ENCODE peak calls at places on chromosomes 2 and 18, in eight cellular contexts. P is uterus, Y is heart left ventricle, A is Peyer's patch, L is ovary, T is spleen, V is body of pancreas, O is A549. G is an unnamed sample. For H3K4me1, the result is how much of the 10 kb centered on the place peaks cover.

GRCh38 chr18:27483266-27483665 is 298.2 kb upstream of the CHST9 start:
- DNase-seq in T (no peak), A (no peak), P (no peak), V (no peak), O (no peak), Y (no peak), L (no peak), G (no peak)

GRCh38 chr2:136765256-136765735 is at the start of gene THSD7B:
- DNase-seq in O (no peak), T (no peak), L (no peak), A (no peak), Y (no peak), P (no peak), V (no peak), G (peak)

GRCh38 chr2:200172944-200173481 is 133.5 kb upstream of the SPATS2L start:
- DNase-seq in Y (no peak), V (no peak), P (no peak), O (no peak), A (no peak), T (no peak), L (no peak), G (no peak)

GRCh38 chr18:49849331-49850217 is 36.2 kb upstream of the ACAA2 start:
- DNase-seq in T (no peak), V (peak), O (peak), A (no peak), L (peak), Y (peak), P (no peak), G (no peak)

GRCh38 chr2:228801451-228801850 is 469.6 kb downstream of the PID1 start:
- DNase-seq in T (no peak), P (no peak), A (no peak), V (no peak), L (no peak), O (no peak), Y (no peak), G (no peak)

GRCh38 chr2:176161817-176162626 is 4.9 kb downstream of the HOXD3 start:
- DNase-seq in T (no peak), O (no peak), L (no peak), V (no peak), P (no peak), A (no peak), Y (no peak), G (no peak)

GRCh38 chr2:142975239-142975638 is 97.8 kb downstream of the KYNU start:
- DNase-seq in P (no peak), Y (no peak), O (no peak), L (no peak), V (no peak), A (no peak), T (no peak), G (no peak)

GRCh38 chr2:231378028-231378722 is 17.3 kb upstream of the B3GNT7 start:
- DNase-seq in V (peak), A (no peak), L (no peak), P (no peak), O (no peak), Y (no peak), T (no peak), G (no peak)

GRCh38 chr2:39954346-39954745 is 175.3 kb upstream of the THUMPD2 start:
- DNase-seq in L (no peak), V (no peak), Y (no peak), T (no peak), P (no peak), O (no peak), A (no peak), G (no peak)

GRCh38 chr2:161166538-161167409 is 6.5 kb downstream of the TANK start:
- DNase-seq in O (no peak), L (no peak), Y (no peak), V (no peak), A (no peak), P (no peak), T (no peak), G (no peak)

GRCh38 chr18:63119647-63120046 is 199.9 kb downstream of the BCL2 start:
- DNase-seq in T (no peak), L (no peak), Y (peak), A (no peak), P (no peak), V (no peak), O (peak), G (peak)

GRCh38 chr18:26225022-26225693 is 1.1 kb upstream of the TAF4B start:
- DNase-seq in L (no peak), T (no peak), O (no peak), Y (no peak), A (no peak), P (no peak), V (no peak), G (no peak)

GRCh38 chr2:33552758-33553461 is 46.2 kb downstream of the FAM98A start:
- DNase-seq in V (peak), L (no peak), Y (no peak), A (no peak), T (no peak), P (no peak), O (no peak), G (peak)

GRCh38 chr2:132974477-132975050 is 304.6 kb upstream of the LYPD1 start:
- DNase-seq in T (no peak), O (no peak), V (no peak), A (no peak), P (no peak), Y (no peak), L (no peak), G (no peak)

GRCh38 chr2:203782262-203782976 is 76.0 kb downstream of the CD28 start:
- DNase-seq in Y (peak), T (no peak), A (no peak), O (peak), P (no peak), L (no peak), V (peak), G (no peak)

GRCh38 chr18:57497372-57498294 is 62.5 kb downstream of the ONECUT2 start:
- DNase-seq in Y (no peak), T (no peak), P (no peak), O (no peak), V (no peak), A (no peak), L (no peak), G (no peak)

GRCh38 chr2:233082222-233082933 is 22.2 kb downstream of the INPP5D start:
- DNase-seq in O (no peak), P (no peak), Y (no peak), T (no peak), L (no peak), A (peak), V (no peak), G (no peak)

GRCh38 chr2:55108456-55108855 is 58.2 kb upstream of the RTN4 start:
- DNase-seq in Y (no peak), V (no peak), O (no peak), T (no peak), L (no peak), P (no peak), A (no peak), G (no peak)

GRCh38 chr2:145961846-145962245 is 1441.9 kb upstream of the ZEB2 start:
- DNase-seq in Y (no peak), P (no peak), A (no peak), O (no peak), T (no peak), V (no peak), L (no peak), G (no peak)

GRCh38 chr2:61175036-61175435 is 13.0 kb downstream of the C2orf74 start:
- DNase-seq in P (no peak), L (no peak), T (no peak), V (no peak), O (no peak), Y (no peak), A (no peak), G (no peak)

GRCh38 chr2:32712870-32713269 is 85.0 kb downstream of the TTC27 start:
- DNase-seq in V (no peak), A (no peak), L (no peak), P (no peak), Y (peak), O (no peak), T (no peak), G (no peak)

GRCh38 chr2:216315817-216316603 is 56.3 kb downstream of the MARCHF4 start:
- DNase-seq in O (peak), V (no peak), Y (no peak), P (no peak), L (no peak), A (no peak), T (no peak), G (peak)

GRCh38 chr2:156340818-156341481 is 8.4 kb upstream of the NR4A2 start:
- DNase-seq in V (peak), L (no peak), P (no peak), T (peak), A (peak), Y (no peak), O (no peak), G (no peak)

GRCh38 chr18:72866901-72867701 is 686 bp downstream of the NETO1 start:
- DNase-seq in O (no peak), P (no peak), A (no peak), Y (no peak), T (peak), L (no peak), V (no peak), G (no peak)

GRCh38 chr18:10057808-10058791 is 144.3 kb downstream of the VAPA start:
- DNase-seq in Y (no peak), T (no peak), L (no peak), O (no peak), V (peak), A (no peak), P (peak), G (no peak)

GRCh38 chr2:94980406-94980805 is 45.1 kb upstream of the MAL start:
- DNase-seq in T (no peak), L (no peak), Y (no peak), P (no peak), O (no peak), V (no peak), A (no peak), G (no peak)

GRCh38 chr2:45821558-45822271 is 170.2 kb downstream of the PRKCE start:
- DNase-seq in A (no peak), Y (peak), P (peak), T (no peak), O (peak), V (peak), L (peak), G (peak)

GRCh38 chr2:12501469-12502147 is 215.1 kb upstream of the TRIB2 start:
- DNase-seq in V (peak), A (peak), L (no peak), O (no peak), P (peak), T (peak), Y (peak), G (no peak)

GRCh38 chr2:5849596-5849995 is 157.4 kb downstream of the SOX11 start:
- DNase-seq in T (no peak), O (no peak), L (no peak), V (no peak), P (no peak), A (no peak), Y (no peak), G (no peak)

GRCh38 chr18:22822024-22822423 is 111.1 kb upstream of the RBBP8 start:
- DNase-seq in O (no peak), V (no peak), A (no peak), P (no peak), Y (no peak), L (no peak), T (no peak), G (no peak)

GRCh38 chr2:95284886-95285541 is 10.8 kb downstream of the PROM2 start:
- DNase-seq in P (no peak), L (no peak), Y (no peak), O (no peak), A (no peak), T (no peak), V (no peak), G (no peak)

GRCh38 chr2:217160978-217161973 is 301.4 kb upstream of the TNP1 start:
- DNase-seq in Y (peak), V (no peak), P (peak), L (no peak), O (no peak), T (no peak), A (no peak), G (no peak)

GRCh38 chr18:49340446-49340845 is 120.0 kb downstream of the DYM start:
- DNase-seq in A (no peak), T (no peak), L (no peak), P (no peak), O (no peak), Y (no peak), V (no peak), G (no peak)

GRCh38 chr2:156385242-156385641 is 50.9 kb upstream of the GPD2 start:
- DNase-seq in Y (no peak), V (no peak), O (no peak), T (no peak), A (no peak), P (no peak), L (no peak), G (no peak)

GRCh38 chr2:232339121-232340081 is 39.1 kb upstream of the ALPP start:
- DNase-seq in A (no peak), V (no peak), Y (no peak), L (peak), T (peak), P (no peak), O (no peak), G (no peak)

GRCh38 chr18:44818148-44818547 is 137.5 kb downstream of the SETBP1 start:
- DNase-seq in L (no peak), T (no peak), A (peak), V (no peak), Y (no peak), P (no peak), O (no peak), G (no peak)

GRCh38 chr2:240731327-240731626 is 39.6 kb downstream of the AQP12A start:
- DNase-seq in A (no peak), O (no peak), P (no peak), V (no peak), T (no peak), L (no peak), Y (no peak), G (no peak)

GRCh38 chr2:219714681-219715080 is 87.3 kb downstream of the SLC4A3 start:
- DNase-seq in O (no peak), A (no peak), Y (no peak), V (no peak), L (no peak), P (no peak), T (no peak), G (no peak)

GRCh38 chr2:40592223-40592622 is 140.3 kb upstream of the SLC8A1 start:
- DNase-seq in P (no peak), O (no peak), V (no peak), Y (no peak), A (no peak), T (no peak), L (no peak), G (no peak)

DNA sequence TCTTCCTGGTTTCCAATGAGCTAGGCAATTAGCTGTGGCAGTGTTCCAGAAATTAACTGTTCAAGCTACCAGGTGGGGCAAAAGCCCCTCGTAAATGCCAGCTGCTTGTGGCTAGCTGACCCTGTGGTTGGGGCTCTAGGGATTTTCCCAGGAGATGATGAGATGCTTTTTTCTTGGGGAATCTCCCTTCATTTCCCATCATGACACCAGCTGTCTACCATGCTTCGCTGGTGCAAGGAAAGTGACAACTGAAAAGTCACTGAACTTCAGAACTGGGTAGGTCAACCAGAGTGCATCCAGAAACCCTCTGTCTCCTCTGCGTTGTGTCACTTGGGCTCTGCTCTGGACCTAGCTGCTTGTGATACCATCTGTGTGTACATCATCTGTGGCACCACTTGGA is 386.5 kb upstream of the DCC start:
- DNase-seq in L (no peak), Y (no peak), A (no peak), V (no peak), P (no peak), O (no peak), T (no peak), G (no peak)
- TF ChIP-seq POLR2A in L (no peak), Y (no peak), A (no peak), V (no peak), P (no peak), O (no peak), T (no peak), G (no peak)

GRCh38 chr2:179579744-179580143 is 281.7 kb downstream of the ZNF385B start:
- DNase-seq in P (no peak), V (peak), A (no peak), L (no peak), T (no peak), O (no peak), Y (no peak), G (no peak)

GRCh38 chr2:179580378-179581146 is 280.9 kb downstream of the ZNF385B start:
- DNase-seq in Y (peak), L (no peak), O (no peak), T (no peak), P (no peak), V (peak), A (no peak), G (peak)

GRCh38 chr2:179578171-179578916 is 283.1 kb downstream of the ZNF385B start:
- DNase-seq in O (no peak), A (no peak), P (no peak), Y (no peak), V (no peak), T (no peak), L (no peak), G (no peak)

GRCh38 chr2:179584760-179585159 is 276.7 kb downstream of the ZNF385B start:
- DNase-seq in O (no peak), V (no peak), L (no peak), T (no peak), Y (no peak), A (no peak), P (no peak), G (no peak)

GRCh38 chr2:179581605-179582004 is 279.8 kb downstream of the ZNF385B start:
- DNase-seq in A (no peak), T (no peak), Y (no peak), L (no peak), P (no peak), O (no peak), V (no peak), G (no peak)
- H3K4me1 ChIP-seq in A (under half), T (under half), Y (under half), L (under half), P (under half), O (under half), V (under half), G (under half)

DNA sequence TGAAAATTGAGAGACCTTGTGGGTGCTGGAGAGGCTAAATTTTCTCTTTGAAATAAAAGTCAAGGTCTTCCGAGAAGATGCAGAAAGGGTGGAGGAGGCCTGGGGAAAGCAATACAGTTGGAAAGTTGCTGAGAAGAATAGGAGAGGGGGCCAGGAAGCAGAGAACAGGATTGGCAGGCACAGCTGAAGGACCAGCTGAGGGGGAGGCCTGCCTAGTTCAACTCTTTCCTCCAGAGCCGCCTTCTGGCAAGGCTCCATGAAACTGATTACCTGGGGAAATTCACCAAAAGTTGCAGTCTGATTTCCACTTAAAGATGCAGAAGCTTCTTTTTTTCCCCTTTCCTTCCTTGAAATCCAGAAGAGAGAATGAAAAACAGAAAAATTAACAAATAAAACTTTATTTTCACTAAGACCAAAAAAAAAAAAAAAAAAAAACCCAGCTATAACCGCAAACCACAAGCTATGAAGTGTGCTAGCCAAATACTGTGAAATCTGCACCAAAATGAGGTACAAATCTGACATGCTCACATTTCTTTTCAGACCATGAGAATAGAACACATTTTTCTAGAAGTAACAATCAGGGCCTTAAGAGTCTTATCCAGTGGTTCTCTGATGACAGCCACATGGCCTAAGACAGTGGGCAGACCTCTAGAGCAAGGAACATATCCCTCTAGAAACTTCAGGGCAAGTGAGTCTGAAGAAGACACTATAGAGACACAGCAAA is 316.8 kb downstream of the MYCN start:
- DNase-seq in V (no peak), P (no peak), Y (no peak), O (no peak), L (no peak), A (no peak), T (no peak), G (no peak)
- H3K27ac ChIP-seq in V (no peak), P (no peak), Y (no peak), O (no peak), L (no peak), A (no peak), T (no peak), G (no peak)

GRCh38 chr18:2983296-2983695 is 29.6 kb downstream of the LPIN2 start:
- DNase-seq in P (no peak), L (no peak), O (no peak), A (no peak), T (no peak), Y (no peak), V (no peak), G (no peak)

GRCh38 chr18:2979871-2980606 is 32.9 kb downstream of the LPIN2 start:
- DNase-seq in T (no peak), V (no peak), O (no peak), Y (no peak), L (no peak), P (no peak), A (peak), G (peak)

GRCh38 chr18:2980607-2980923 is 32.4 kb downstream of the LPIN2 start:
- DNase-seq in V (no peak), A (peak), P (no peak), O (no peak), Y (no peak), L (no peak), T (no peak), G (no peak)

GRCh38 chr18:2982452-2983172 is 30.3 kb downstream of the LPIN2 start:
- DNase-seq in P (no peak), L (no peak), Y (no peak), O (no peak), T (no peak), V (peak), A (no peak), G (peak)

GRCh38 chr18:2981212-2981728 is 31.7 kb downstream of the LPIN2 start:
- DNase-seq in O (peak), A (no peak), P (no peak), T (no peak), V (no peak), L (no peak), Y (no peak), G (no peak)
- TF ChIP-seq POLR2A in O (no peak), A (peak), P (no peak), T (no peak), V (no peak), L (no peak), Y (no peak), G (no peak)

DNA sequence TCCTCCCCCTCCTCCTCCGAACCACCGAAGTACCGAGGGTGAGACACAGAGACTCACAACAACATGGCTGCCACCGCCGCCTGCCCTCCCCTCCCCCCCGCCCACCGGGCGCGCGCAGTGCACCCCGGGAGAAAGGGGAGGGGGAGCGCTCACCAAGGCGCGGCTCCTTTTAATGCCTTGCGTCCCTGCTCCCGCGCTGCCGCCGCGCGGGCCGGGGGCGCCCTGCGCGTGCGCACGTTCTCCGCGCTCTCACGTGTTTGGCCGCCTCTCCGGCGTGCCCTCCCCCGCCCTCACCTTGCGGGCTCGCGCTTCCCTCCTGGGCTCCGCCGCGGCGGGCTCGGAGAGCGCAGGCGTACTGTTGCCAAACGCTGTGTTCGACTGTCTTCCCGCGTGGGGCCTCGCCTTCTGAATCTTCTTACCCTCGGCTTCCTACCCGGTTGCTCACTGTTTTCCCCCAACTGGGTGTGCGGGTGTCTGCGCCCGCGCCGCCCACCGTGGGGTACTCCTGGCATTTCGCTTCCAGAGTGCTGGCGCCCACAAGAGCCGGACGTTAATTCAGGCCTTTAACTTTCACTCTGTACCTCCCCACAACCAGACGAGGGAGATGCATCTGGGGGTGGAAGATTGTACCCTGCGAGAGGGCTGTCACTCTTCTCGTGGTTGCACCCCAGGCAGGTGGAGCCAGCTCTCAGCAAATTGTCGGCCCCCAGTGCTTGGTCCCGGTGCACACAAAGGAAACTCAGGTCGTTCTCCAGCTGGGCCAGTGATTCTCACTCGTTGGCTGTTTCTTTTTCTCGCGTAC is at the start of gene PUM2:
- DNase-seq in A (peak), V (peak), P (peak), O (peak), L (peak), Y (peak), T (peak), G (peak)
- H3K4me1 ChIP-seq in A (under half), V (under half), P (under half), O (under half), L (under half), Y (under half), T (half or more), G (under half)

G was measured in right lobe of liver.